ENCODE peak calls at places on chromosomes 13 and 19, in eight cellular contexts. U, H, K, I, N, J, W and C are unnamed samples.

GRCh38 chr13:77698211-77699058 is 948 bp downstream of the SLAIN1 start:
- DNase-seq in N (no peak), J (peak; percentile 42), I (peak; percentile 1), U (peak; percentile 40), K (peak; percentile 66), H (no peak), W (peak; percentile 35), C (no peak)

GRCh38 chr13:105997436-105998232 is 537.8 kb downstream of the EFNB2 start:
- DNase-seq in N (no peak), W (no peak), I (no peak), J (no peak), K (no peak), H (peak; percentile 64), U (no peak), C (no peak)

GRCh38 chr19:29478578-29479565 is 46.9 kb upstream of the VSTM2B start:
- DNase-seq in N (no peak), J (no peak), W (no peak), U (no peak), K (peak; percentile 40), I (peak; percentile 31), H (no peak), C (no peak)

GRCh38 chr19:54893406-54893805 is 12.5 kb upstream of the NCR1 start:
- DNase-seq in K (no peak), U (no peak), H (no peak), J (no peak), N (no peak), W (no peak), I (no peak), C (no peak)

GRCh38 chr13:98273067-98273823 is 96.2 kb upstream of the RNF113B start:
- DNase-seq in N (no peak), U (no peak), J (no peak), H (no peak), I (no peak), K (no peak), W (no peak), C (no peak)

GRCh38 chr13:99636728-99637353 is 135.6 kb downstream of the TM9SF2 start:
- DNase-seq in W (no peak), H (no peak), J (no peak), I (no peak), N (no peak), K (no peak), U (no peak), C (no peak)

GRCh38 chr19:54572696-54573311 is 786 bp upstream of the LILRA2 start:
- DNase-seq in K (no peak), W (no peak), U (peak; percentile 10), H (no peak), J (no peak), N (no peak), I (no peak), C (no peak)

GRCh38 chr13:30124131-30124768 is 183.1 kb downstream of the KATNAL1 start:
- DNase-seq in I (no peak), U (no peak), N (no peak), H (no peak), J (no peak), W (no peak), K (no peak), C (no peak)

GRCh38 chr19:49911381-49912145 is 14.9 kb upstream of the IL4I1 start:
- DNase-seq in W (no peak), U (peak; percentile 12), K (peak; percentile 56), I (no peak), J (no peak), H (no peak), N (peak; percentile 66), C (no peak)

GRCh38 chr19:2811735-2812413 is 7.8 kb upstream of the ZNF554 start:
- DNase-seq in W (no peak), U (peak; percentile 63), K (no peak), I (no peak), N (no peak), J (no peak), H (no peak), C (no peak)

GRCh38 chr13:66992683-66993082 is 237.5 kb downstream of the PCDH9 start:
- DNase-seq in W (no peak), H (no peak), I (no peak), U (no peak), K (no peak), N (peak; percentile 4), J (no peak), C (no peak)

GRCh38 chr13:66994498-66995365 is 235.4 kb downstream of the PCDH9 start:
- DNase-seq in K (no peak), J (no peak), H (no peak), W (no peak), N (no peak), U (peak; percentile 1), I (no peak), C (no peak)

GRCh38 chr13:66992183-66992582 is 238.0 kb downstream of the PCDH9 start:
- DNase-seq in W (no peak), J (no peak), U (no peak), H (no peak), K (no peak), I (peak; percentile 4), N (peak; percentile 79), C (no peak)

GRCh38 chr13:66995366-66995663 is 234.8 kb downstream of the PCDH9 start:
- DNase-seq in U (no peak), I (no peak), H (no peak), W (no peak), K (no peak), N (no peak), J (no peak), C (no peak)

GRCh38 chr13:66994097-66994496 is 236.0 kb downstream of the PCDH9 start:
- DNase-seq in K (peak; percentile 40), J (peak; percentile 68), I (no peak), W (no peak), U (peak; percentile 51), H (peak; percentile 50), N (peak; percentile 76), C (no peak)
- TF ChIP-seq CTCF in K (no peak), J (no peak), I (no peak), W (no peak), U (no peak), H (peak; percentile 60), N (peak; percentile 83), C (peak; percentile 46)

GRCh38 chr13:63512095-63512494 is 2096.4 kb upstream of the PCDH20 start:
- DNase-seq in I (no peak), K (no peak), J (no peak), N (no peak), U (no peak), W (no peak), H (no peak), C (no peak)

GRCh38 chr13:63516124-63516523 is 2100.5 kb upstream of the PCDH20 start:
- DNase-seq in U (no peak), K (no peak), I (no peak), W (no peak), N (peak; percentile 28), J (no peak), H (no peak), C (no peak)

GRCh38 chr13:63517376-63517775 is 2101.7 kb upstream of the PCDH20 start:
- DNase-seq in J (no peak), U (no peak), N (peak; percentile 95), K (no peak), W (no peak), I (no peak), H (peak; percentile 85), C (no peak)
- TF ChIP-seq CTCF in J (no peak), U (no peak), N (no peak), K (no peak), W (no peak), I (no peak), H (no peak), C (no peak)

GRCh38 chr19:43560687-43561086 is 14.6 kb downstream of the XRCC1 start:
- DNase-seq in N (peak; percentile 50), W (no peak), H (peak; percentile 76), U (no peak), I (peak; percentile 11), J (no peak), K (peak; percentile 49), C (peak; percentile 13)
- TF ChIP-seq CTCF in N (peak; percentile 52), W (no peak), H (peak; percentile 27), U (no peak), I (no peak), J (no peak), K (peak; percentile 16), C (peak; percentile 44)

DNA sequence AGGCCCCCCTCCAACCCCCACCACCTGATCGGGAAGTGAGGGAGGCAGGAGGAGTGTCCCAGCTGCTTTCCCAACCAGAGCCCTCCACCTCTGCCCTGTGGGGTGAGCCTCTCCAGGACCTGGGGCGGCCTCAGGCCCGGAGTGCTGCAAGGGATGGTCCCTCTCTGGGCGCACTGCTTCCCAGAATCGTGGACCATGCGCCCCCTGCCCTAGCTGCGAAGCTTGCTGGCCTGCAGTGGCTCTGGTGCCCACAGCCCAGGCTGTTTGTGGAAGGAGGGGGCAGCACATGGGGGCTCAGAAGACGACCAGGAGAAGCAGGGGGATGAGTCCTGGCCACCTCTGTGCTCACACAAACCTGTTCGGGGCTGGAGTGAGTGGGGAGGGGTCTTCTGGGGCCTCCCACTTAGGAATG is 33.6 kb downstream of the CEBPG start:
- DNase-seq in N (no peak), I (no peak), H (no peak), W (no peak), J (no peak), K (no peak), U (no peak), C (no peak)
- TF ChIP-seq CTCF in N (no peak), I (no peak), H (no peak), W (peak; percentile 59), J (peak; percentile 3), K (no peak), U (no peak), C (no peak)